ENCODE peak calls at places on chromosomes 2 and 18, in eight cellular contexts. K is CD8-positive, alpha-beta memory T cell; Q is cerebellum; R is uterus; M is GM03348; E is GM23248; W is activated T-helper 1 cell treated with anti-CD3 and anti-CD28 coated beads, Interleukin-12 subunit alpha, Interleukin-12 subunit beta, Interleukin-2, Interleukin-4 antibody, amounts not matched to agents 30 ng/mL and 10 ng/mL and 1 ng/mL, durations not matched to agents 14 hours and 24 hours and 36 hours; Y is left kidney. D is an unnamed sample.

GRCh38 chr2:200662727-200663126 is 76.9 kb downstream of the AOX1 start:
- DNase-seq in K (no peak), Q (no peak), R (no peak), M (peak), E (peak), W (no peak), Y (no peak), D (no peak)

GRCh38 chr2:158099716-158100115 is 2.0 kb upstream of the UPP2 start:
- DNase-seq in K (no peak), Q (no peak), R (no peak), M (no peak), E (peak), W (no peak), Y (no peak), D (no peak)

GRCh38 chr18:39485696-39486095 is 1920.1 kb upstream of the CELF4 start:
- DNase-seq in K (no peak), Q (no peak), R (no peak), M (peak), E (no peak), W (no peak), Y (no peak), D (no peak)

GRCh38 chr2:119011162-119011909 is 69.3 kb downstream of the MARCO start:
- DNase-seq in K (no peak), Q (peak), R (no peak), M (peak), E (peak), W (no peak), Y (peak), D (peak)

GRCh38 chr2:229269986-229270385 is 1.1 kb downstream of the PID1 start:
- DNase-seq in K (no peak), Q (no peak), R (no peak), M (no peak), E (peak), W (no peak), Y (no peak), D (no peak)

GRCh38 chr2:240363718-240364581 is 71.5 kb upstream of the GPC1 start:
- DNase-seq in K (no peak), Q (no peak), R (no peak), M (no peak), E (no peak), W (no peak), Y (peak), D (no peak)

GRCh38 chr2:233691443-233692433 is 952 bp upstream of the UGT1A6 start:
- DNase-seq in K (no peak), Q (no peak), R (no peak), M (no peak), E (no peak), W (no peak), Y (no peak), D (no peak)

GRCh38 chr18:44943201-44943881 is 262.7 kb downstream of the SETBP1 start:
- DNase-seq in K (no peak), Q (no peak), R (no peak), M (peak), E (peak), W (no peak), Y (peak), D (no peak)

GRCh38 chr2:100104718-100105677 is 37.4 kb downstream of the AFF3 start:
- DNase-seq in K (peak), Q (peak), R (peak), M (peak), E (peak), W (no peak), Y (peak), D (no peak)

GRCh38 chr18:10454800-10455550 is 540 bp downstream of the APCDD1 start:
- DNase-seq in K (no peak), Q (no peak), R (peak), M (peak), E (peak), W (no peak), Y (peak), D (no peak)

GRCh38 chr2:155372969-155373368 is 674.5 kb downstream of the KCNJ3 start:
- DNase-seq in K (no peak), Q (peak), R (no peak), M (no peak), E (peak), W (no peak), Y (peak), D (no peak)

GRCh38 chr2:68245672-68246071 is 6.7 kb downstream of the PPP3R1 start:
- DNase-seq in K (no peak), Q (no peak), R (no peak), M (no peak), E (no peak), W (no peak), Y (no peak), D (no peak)

GRCh38 chr2:75564713-75565369 is 4.1 kb upstream of the EVA1A start:
- DNase-seq in K (no peak), Q (no peak), R (no peak), M (no peak), E (peak), W (no peak), Y (no peak), D (no peak)

GRCh38 chr2:236240228-236240990 is 23.8 kb downstream of the ASB18 start:
- DNase-seq in K (no peak), Q (no peak), R (no peak), M (no peak), E (no peak), W (no peak), Y (no peak), D (no peak)

GRCh38 chr2:176504431-176504830 is 235.2 kb downstream of the MTX2 start:
- DNase-seq in K (no peak), Q (no peak), R (peak), M (no peak), E (peak), W (no peak), Y (peak), D (no peak)

GRCh38 chr2:241272722-241273551 is 42.5 kb downstream of the HDLBP start:
- DNase-seq in K (peak), Q (peak), R (peak), M (peak), E (peak), W (peak), Y (peak), D (no peak)

GRCh38 chr2:239814917-239815637 is 210.1 kb downstream of the NDUFA10 start:
- DNase-seq in K (no peak), Q (no peak), R (peak), M (no peak), E (peak), W (no peak), Y (peak), D (no peak)

GRCh38 chr2:207676827-207677354 is 34.5 kb upstream of the CCNYL1 start:
- DNase-seq in K (no peak), Q (no peak), R (no peak), M (peak), E (peak), W (no peak), Y (no peak), D (no peak)

GRCh38 chr2:230924470-230925341 is at the start of gene GPR55:
- DNase-seq in K (peak), Q (no peak), R (no peak), M (no peak), E (no peak), W (peak), Y (no peak), D (no peak)

GRCh38 chr2:3586220-3586619 is 8.7 kb upstream of the COLEC11 start:
- DNase-seq in K (no peak), Q (no peak), R (no peak), M (no peak), E (no peak), W (no peak), Y (no peak), D (no peak)

GRCh38 chr2:149020432-149020851 is 18.1 kb upstream of the LYPD6B start:
- DNase-seq in K (no peak), Q (no peak), R (no peak), M (no peak), E (no peak), W (no peak), Y (no peak), D (no peak)

GRCh38 chr2:226652983-226653765 is 146.4 kb downstream of the IRS1 start:
- DNase-seq in K (no peak), Q (no peak), R (no peak), M (no peak), E (no peak), W (no peak), Y (no peak), D (no peak)

GRCh38 chr2:240238786-240239185 is 98.3 kb upstream of the OTOS start:
- DNase-seq in K (no peak), Q (no peak), R (no peak), M (no peak), E (no peak), W (no peak), Y (no peak), D (no peak)

GRCh38 chr2:7620255-7620654 is 703.0 kb downstream of the RNF144A start:
- DNase-seq in K (no peak), Q (no peak), R (no peak), M (no peak), E (peak), W (no peak), Y (no peak), D (no peak)

GRCh38 chr2:67628892-67629291 is 231.8 kb downstream of the ETAA1 start:
- DNase-seq in K (no peak), Q (no peak), R (no peak), M (no peak), E (no peak), W (no peak), Y (no peak), D (no peak)

GRCh38 chr2:479505-480161 is 191.7 kb upstream of the ALKAL2 start:
- DNase-seq in K (no peak), Q (no peak), R (no peak), M (no peak), E (no peak), W (no peak), Y (peak), D (no peak)

GRCh38 chr2:9565436-9566153 is 10.0 kb upstream of the ADAM17 start:
- DNase-seq in K (no peak), Q (peak), R (peak), M (peak), E (peak), W (no peak), Y (no peak), D (no peak)

GRCh38 chr18:78576967-78577366 is 402.7 kb upstream of the SALL3 start:
- DNase-seq in K (no peak), Q (no peak), R (no peak), M (no peak), E (no peak), W (no peak), Y (no peak), D (no peak)

GRCh38 chr2:218400930-218401833 is 1.5 kb downstream of the CTDSP1 start:
- DNase-seq in K (no peak), Q (no peak), R (no peak), M (peak), E (peak), W (no peak), Y (peak), D (no peak)

GRCh38 chr2:172480301-172481218 is 53.2 kb downstream of the ITGA6 start:
- DNase-seq in K (no peak), Q (no peak), R (no peak), M (peak), E (no peak), W (no peak), Y (peak), D (no peak)

GRCh38 chr2:235217814-235218213 is 266.0 kb downstream of the SH3BP4 start:
- DNase-seq in K (no peak), Q (no peak), R (no peak), M (peak), E (peak), W (no peak), Y (no peak), D (no peak)

GRCh38 chr2:192128655-192129054 is 66.1 kb downstream of the TMEFF2 start:
- DNase-seq in K (no peak), Q (no peak), R (no peak), M (no peak), E (peak), W (no peak), Y (no peak), D (no peak)

GRCh38 chr18:59357928-59358327 is 1.1 kb downstream of the LMAN1 start:
- DNase-seq in K (peak), Q (no peak), R (no peak), M (peak), E (peak), W (no peak), Y (peak), D (no peak)

GRCh38 chr2:55111570-55112228 is 61.4 kb upstream of the RTN4 start:
- DNase-seq in K (no peak), Q (no peak), R (peak), M (peak), E (peak), W (no peak), Y (peak), D (peak)

GRCh38 chr2:233350708-233351107 is 3.6 kb upstream of the DGKD start:
- DNase-seq in K (no peak), Q (no peak), R (peak), M (peak), E (peak), W (no peak), Y (peak), D (no peak)

GRCh38 chr18:32730068-32730467 is 42.8 kb downstream of the KLHL14 start:
- DNase-seq in K (no peak), Q (no peak), R (no peak), M (no peak), E (no peak), W (no peak), Y (no peak), D (no peak)